ENCODE peak calls at places on chromosomes 7 and 10, in five cellular contexts. R is bronchial epithelial cell; N is CD8-positive, alpha-beta T cell; J is mucosa of descending colon; B is hepatocyte. A is an unnamed sample.

GRCh38 chr10:103795634-103796265 is 59.6 kb downstream of the SH3PXD2A start:
- DNase-seq in R (no peak), N (no peak), J (no peak), B (no peak), A (no peak)

GRCh38 chr7:108559253-108559652 is 10.3 kb downstream of the THAP5 start:
- DNase-seq in R (no peak), N (no peak), J (no peak), B (no peak), A (no peak)

GRCh38 chr10:75718996-75719395 is 287.6 kb downstream of the LRMDA start:
- DNase-seq in R (peak; percentile 84), N (no peak), J (no peak), B (no peak), A (no peak)

GRCh38 chr10:33883881-33884280 is 549.4 kb upstream of the NRP1 start:
- DNase-seq in R (no peak), N (no peak), J (no peak), B (no peak), A (no peak)

GRCh38 chr7:151883872-151884271 is 7.0 kb upstream of the PRKAG2 start:
- DNase-seq in R (no peak), N (no peak), J (no peak), B (no peak), A (no peak)

GRCh38 chr10:110395350-110396283 is 90.9 kb upstream of the SMNDC1 start:
- DNase-seq in R (peak; percentile 80), N (no peak), J (peak; percentile 71), B (peak; percentile 90), A (peak; percentile 97)

GRCh38 chr7:69517985-69518731 is 80.1 kb upstream of the AUTS2 start:
- DNase-seq in R (no peak), N (no peak), J (no peak), B (no peak), A (no peak)

GRCh38 chr7:20831976-20832375 is 45.3 kb upstream of the SP8 start:
- DNase-seq in R (no peak), N (no peak), J (no peak), B (no peak), A (no peak)

GRCh38 chr10:80199828-80200227 is 5.5 kb downstream of the ANXA11 start:
- DNase-seq in R (peak; percentile 78), N (no peak), J (no peak), B (peak; percentile 63), A (no peak)
- H3K4me3 ChIP-seq in R (no peak overlapping the region), N (no peak overlapping the region), J (no peak overlapping the region), B (no peak overlapping the region), A (no peak overlapping the region)

GRCh38 chr7:157352506-157352905 is 15.7 kb downstream of the DNAJB6 start:
- DNase-seq in R (no peak), N (no peak), J (no peak), B (no peak), A (no peak)
- H3K4me3 ChIP-seq in R (no peak overlapping the region), N (no peak overlapping the region), J (no peak overlapping the region), B (no peak overlapping the region), A (no peak overlapping the region)

DNA sequence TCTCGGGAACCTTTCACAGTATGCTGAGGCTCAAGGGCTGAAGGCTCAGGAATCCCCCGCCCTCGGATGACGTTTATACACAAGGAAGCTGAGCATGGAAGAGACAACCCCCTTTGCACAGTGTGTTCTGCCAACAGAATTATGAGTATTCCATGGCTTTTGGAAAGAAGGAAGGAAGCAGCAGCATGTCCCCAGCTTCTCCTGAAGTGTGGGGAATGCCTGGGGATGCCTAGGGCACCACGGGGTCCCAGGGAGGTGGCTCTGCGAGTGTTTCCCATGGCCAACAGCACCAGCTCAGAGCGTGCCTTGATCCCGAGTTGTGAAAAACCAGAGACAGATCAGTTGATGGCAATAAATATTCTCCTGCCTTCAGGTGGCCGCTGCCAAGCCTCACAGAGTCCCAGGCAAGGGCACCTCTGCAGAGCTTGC is 88.8 kb upstream of the DDC start:
- DNase-seq in R (no peak), N (no peak), J (no peak), B (peak; percentile 61), A (no peak)
- H3K4me3 ChIP-seq in R (no peak overlapping the region), N (no peak overlapping the region), J (no peak overlapping the region), B (no peak overlapping the region), A (no peak overlapping the region)

GRCh38 chr7:37990337-37990736 is 69.9 kb downstream of the EPDR1 start:
- DNase-seq in R (no peak), N (no peak), J (no peak), B (no peak), A (no peak)

GRCh38 chr7:37988721-37989650 is 68.5 kb downstream of the EPDR1 start:
- DNase-seq in R (no peak), N (no peak), J (no peak), B (no peak), A (no peak)

GRCh38 chr7:37987732-37988131 is 67.3 kb downstream of the EPDR1 start:
- DNase-seq in R (peak; percentile 87), N (no peak), J (no peak), B (peak; percentile 16), A (no peak)

DNA sequence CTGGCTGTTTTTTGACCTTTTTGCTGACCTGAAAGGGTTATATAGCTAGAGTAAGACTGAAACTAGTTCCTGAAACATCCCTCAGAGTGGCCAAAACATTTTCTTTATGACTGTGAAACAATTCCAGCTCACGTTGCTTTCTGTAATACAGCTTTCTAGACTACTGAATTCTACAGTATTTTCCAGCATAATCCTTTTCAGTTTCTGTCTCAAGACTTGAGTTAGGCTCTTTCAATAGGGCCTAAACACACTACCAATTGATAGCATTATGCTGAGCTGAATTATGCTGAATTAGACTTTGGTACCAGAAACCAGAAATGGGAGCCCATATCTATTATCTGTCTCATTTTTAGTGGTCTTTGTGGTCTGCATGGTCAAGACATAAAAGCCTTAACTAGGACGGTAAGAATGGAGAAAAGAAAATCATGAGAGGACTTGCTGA is 72.6 kb downstream of the EPDR1 start:
- DNase-seq in R (no peak), N (no peak), J (no peak), B (no peak), A (no peak)
- H3K4me3 ChIP-seq in R (no peak overlapping the region), N (no peak overlapping the region), J (no peak overlapping the region), B (no peak overlapping the region), A (no peak overlapping the region)

GRCh38 chr10:78902815-78903214 is 166.0 kb upstream of the ZMIZ1 start:
- DNase-seq in R (no peak), N (no peak), J (no peak), B (no peak), A (no peak)
- H3K4me3 ChIP-seq in R (no peak overlapping the region), N (no peak overlapping the region), J (no peak overlapping the region), B (no peak overlapping the region), A (no peak overlapping the region)

DNA sequence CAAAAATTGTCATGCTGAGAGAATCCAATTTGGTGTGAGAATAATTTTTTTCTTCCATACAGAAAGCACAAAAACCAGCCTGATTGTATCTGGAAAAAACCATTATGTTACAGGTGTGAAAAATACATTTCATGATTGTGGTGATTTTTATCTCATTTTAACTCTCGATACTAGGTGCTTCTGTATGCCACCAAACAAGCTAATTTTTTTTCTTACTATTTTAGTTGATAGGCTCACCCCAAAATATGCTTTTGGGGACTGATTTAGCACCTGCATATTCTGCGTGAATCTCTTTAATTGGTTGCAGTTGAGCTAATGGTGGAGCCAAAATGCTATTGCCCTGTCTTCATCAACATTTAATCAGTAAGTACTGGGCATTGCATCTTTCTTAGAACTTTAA is 1.9 kb downstream of the DMTF1 start:
- DNase-seq in R (no peak), N (no peak), J (no peak), B (no peak), A (no peak)
- H3K4me3 ChIP-seq in R (peak overlapping the region; percentile 88), N (no peak overlapping the region), J (no peak overlapping the region), B (peak overlapping the region; percentile 38), A (peak overlapping the region; percentile 88)

GRCh38 chr10:50603151-50603850 is 20.5 kb downstream of the SGMS1 start:
- DNase-seq in R (no peak), N (no peak), J (no peak), B (no peak), A (no peak)

GRCh38 chr10:50605280-50606270 is 18.2 kb downstream of the SGMS1 start:
- DNase-seq in R (peak; percentile 97), N (no peak), J (no peak), B (peak; percentile 79), A (peak; percentile 91)

GRCh38 chr10:50607526-50607925 is 16.2 kb downstream of the SGMS1 start:
- DNase-seq in R (no peak), N (no peak), J (no peak), B (no peak), A (no peak)

GRCh38 chr10:50604049-50604640 is 19.6 kb downstream of the SGMS1 start:
- DNase-seq in R (no peak), N (no peak), J (no peak), B (no peak), A (no peak)

DNA sequence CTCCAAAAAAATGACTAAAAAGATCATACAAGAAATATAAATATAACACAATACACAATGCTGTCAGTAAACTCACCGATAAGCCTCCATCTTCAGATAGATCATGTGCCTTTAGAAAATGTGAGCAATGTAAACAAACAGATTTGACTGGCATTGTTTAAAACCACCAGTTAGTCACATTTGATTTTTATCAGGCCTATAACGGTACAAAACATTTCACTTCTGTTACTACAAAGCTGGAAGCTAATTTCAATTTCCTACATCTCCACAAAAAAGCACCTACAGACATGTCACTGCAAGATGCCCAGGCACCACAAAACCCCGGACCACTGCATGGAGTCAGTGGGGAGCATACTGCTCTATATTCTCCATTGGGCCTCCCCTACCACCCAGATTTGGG is 18.9 kb downstream of the SGMS1 start:
- DNase-seq in R (peak; percentile 52), N (no peak), J (no peak), B (no peak), A (no peak)
- H3K4me3 ChIP-seq in R (no peak overlapping the region), N (no peak overlapping the region), J (no peak overlapping the region), B (no peak overlapping the region), A (no peak overlapping the region)

DNA sequence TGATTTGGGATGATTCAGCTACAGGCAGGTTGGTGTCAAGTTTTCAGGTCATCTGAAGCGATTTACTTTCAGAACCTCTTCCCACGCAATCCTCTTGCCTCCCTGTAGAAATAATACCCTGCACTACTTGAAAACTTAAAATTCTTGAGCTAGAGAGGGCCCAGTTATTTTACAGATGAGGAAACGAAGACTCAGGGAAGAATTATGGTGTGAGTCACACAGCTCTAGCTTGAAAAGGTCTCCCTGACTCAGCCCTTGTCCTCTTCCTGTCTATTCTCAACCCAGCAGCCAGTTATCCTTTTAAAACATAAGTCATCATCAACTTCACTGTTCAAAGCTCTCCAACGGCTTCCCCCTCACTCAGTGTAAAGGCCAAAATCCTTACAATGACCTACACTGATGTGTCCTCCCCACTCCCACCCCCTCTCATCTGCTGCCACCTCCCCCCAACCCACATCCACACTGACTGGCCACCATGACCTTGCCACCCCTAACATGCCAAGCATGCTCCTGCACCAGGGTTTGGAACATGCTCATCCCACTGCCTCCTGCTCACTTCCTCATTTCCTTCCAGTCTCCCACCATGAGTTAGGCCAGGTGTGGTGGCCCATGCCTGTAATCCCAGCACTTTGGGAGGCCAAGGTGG is 3.4 kb downstream of the DNMBP start:
- DNase-seq in R (peak; percentile 98), N (no peak), J (no peak), B (peak; percentile 70), A (peak; percentile 66)
- H3K4me3 ChIP-seq in R (no peak overlapping the region), N (no peak overlapping the region), J (no peak overlapping the region), B (no peak overlapping the region), A (peak overlapping the region; percentile 17)

GRCh38 chr7:157204134-157204533 is 65.4 kb downstream of the UBE3C start:
- DNase-seq in R (no peak), N (no peak), J (no peak), B (no peak), A (no peak)
- H3K4me3 ChIP-seq in R (no peak overlapping the region), N (no peak overlapping the region), J (no peak overlapping the region), B (no peak overlapping the region), A (no peak overlapping the region)

A was measured in retinal pigment epithelial cell.